ENCODE peak calls at places on chromosome 4, in six cellular contexts. Z is GM12878, P is A549, G is K562, K is endothelial cell of umbilical vein, X is HCT116. J is an unnamed sample.
A peak's percentile ranks its signal among the peaks of the same experiment; 100 is the strongest.

GRCh38 chr4:96052827-96053226 is 212.9 kb downstream of the PDHA2 start:
- DNase-seq in X (no peak), Z (no peak), P (no peak), K (peak; percentile 13), G (peak; percentile 13), J (no peak)

GRCh38 chr4:88457307-88458090 is 580 bp downstream of the HERC5 start:
- DNase-seq in Z (no peak), P (peak; percentile 5), X (peak; percentile 6), G (no peak), K (no peak), J (peak; percentile 68)

GRCh38 chr4:69828828-69829227 is 31.1 kb downstream of the SULT1E1 start:
- DNase-seq in G (no peak), X (no peak), Z (no peak), P (no peak), K (no peak), J (no peak)

GRCh38 chr4:38856524-38857337 is at the start of gene TLR6:
- DNase-seq in X (peak; percentile 80), K (peak; percentile 73), P (no peak), Z (peak; percentile 91), G (peak; percentile 89), J (peak; percentile 89)

GRCh38 chr4:107183155-107183774 is 147.2 kb upstream of the DKK2 start:
- DNase-seq in K (peak; percentile 69), X (peak; percentile 55), Z (peak; percentile 3), P (peak; percentile 2), G (peak; percentile 51), J (peak; percentile 60)

GRCh38 chr4:108173599-108174057 is 4.9 kb upstream of the LEF1 start:
- DNase-seq in P (no peak), Z (no peak), K (no peak), G (peak; percentile 29), X (no peak), J (no peak)

GRCh38 chr4:176939445-176939844 is 146.7 kb upstream of the VEGFC start:
- DNase-seq in Z (no peak), G (no peak), X (no peak), P (no peak), K (peak; percentile 66), J (no peak)

GRCh38 chr4:37188100-37188499 is 56.4 kb upstream of the NWD2 start:
- DNase-seq in K (no peak), G (peak; percentile 35), P (no peak), X (peak; percentile 2), Z (no peak), J (peak; percentile 38)

GRCh38 chr4:85787133-85787532 is 312.2 kb downstream of the ARHGAP24 start:
- DNase-seq in G (no peak), Z (no peak), P (no peak), K (peak; percentile 81), X (no peak), J (no peak)

GRCh38 chr4:170242471-170242870 is 152.7 kb upstream of the AADAT start:
- DNase-seq in K (no peak), X (no peak), P (no peak), Z (no peak), G (no peak), J (no peak)

GRCh38 chr4:182301736-182302135 is 58.5 kb downstream of the TENM3 start:
- DNase-seq in Z (no peak), G (no peak), X (no peak), K (no peak), P (no peak), J (no peak)

GRCh38 chr4:56657818-56658217 is 23.3 kb downstream of the HOPX start:
- DNase-seq in Z (no peak), G (no peak), K (no peak), P (no peak), X (no peak), J (no peak)

GRCh38 chr4:55650483-55650882 is 14.4 kb upstream of the NMU start:
- DNase-seq in P (no peak), X (no peak), K (no peak), G (no peak), Z (no peak), J (no peak)

GRCh38 chr4:143282170-143282760 is 54.4 kb upstream of the GAB1 start:
- DNase-seq in Z (no peak), X (no peak), G (no peak), K (no peak), P (no peak), J (no peak)

GRCh38 chr4:47315346-47315745 is 148.2 kb downstream of the COMMD8 start:
- DNase-seq in P (no peak), Z (no peak), K (peak; percentile 10), X (no peak), G (no peak), J (no peak)

GRCh38 chr4:26787461-26788340 is 72.9 kb upstream of the STIM2 start:
- DNase-seq in Z (no peak), K (peak; percentile 52), G (peak; percentile 65), P (peak; percentile 28), X (peak; percentile 70), J (peak; percentile 92)

DNA sequence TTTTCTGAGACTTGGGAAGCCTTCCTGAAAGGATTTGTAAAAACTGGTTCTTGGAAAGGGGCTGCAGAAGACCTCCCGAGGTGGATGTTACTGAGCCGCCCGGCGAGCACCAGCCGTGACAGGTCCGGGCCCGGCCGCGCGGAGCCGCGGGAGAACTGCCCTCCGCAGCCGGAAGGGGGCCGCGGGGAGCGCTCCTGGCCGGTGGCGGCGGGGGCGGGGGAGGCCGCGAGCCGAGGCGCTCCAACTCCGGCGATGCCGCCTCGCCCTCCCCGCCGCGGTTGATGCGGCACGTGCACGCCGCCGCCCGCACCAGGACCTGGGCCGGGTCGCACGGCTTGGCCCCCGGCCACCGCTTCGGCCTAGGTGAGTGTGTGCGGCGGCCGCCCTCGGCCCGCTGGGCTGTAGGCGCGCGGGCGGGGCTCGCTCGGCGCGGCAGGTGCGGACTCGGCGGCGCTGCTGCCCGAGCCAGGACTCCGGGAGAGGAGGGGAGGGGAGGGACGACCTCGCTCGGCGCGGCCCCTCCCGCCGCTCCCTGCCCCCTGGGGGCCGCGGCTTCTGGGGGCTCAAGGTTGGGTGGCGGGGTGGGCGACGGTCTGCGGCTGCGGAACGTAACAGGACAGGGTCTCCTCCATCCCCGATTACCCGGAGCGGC is 1.7 kb downstream of the SPRY1 start:
- DNase-seq in Z (no peak), G (peak; percentile 51), K (peak; percentile 65), P (peak; percentile 24), X (peak; percentile 22), J (peak; percentile 86)
- TF ChIP-seq POLR2A in Z (no peak), G (no peak), K (no peak), P (no peak), X (no peak), J (peak; percentile 51)

GRCh38 chr4:52838729-52839722 is 23.1 kb upstream of the RASL11B start:
- DNase-seq in Z (no peak), P (no peak), K (no peak), X (no peak), G (no peak), J (no peak)

GRCh38 chr4:52836653-52837052 is 25.5 kb upstream of the RASL11B start:
- DNase-seq in K (no peak), Z (no peak), G (no peak), P (no peak), X (no peak), J (no peak)

GRCh38 chr4:52840531-52841350 is 21.4 kb upstream of the RASL11B start:
- DNase-seq in X (no peak), K (no peak), P (no peak), G (no peak), Z (no peak), J (no peak)

GRCh38 chr4:52836120-52836519 is 26.0 kb upstream of the RASL11B start:
- DNase-seq in X (no peak), Z (no peak), G (no peak), K (no peak), P (no peak), J (no peak)

DNA sequence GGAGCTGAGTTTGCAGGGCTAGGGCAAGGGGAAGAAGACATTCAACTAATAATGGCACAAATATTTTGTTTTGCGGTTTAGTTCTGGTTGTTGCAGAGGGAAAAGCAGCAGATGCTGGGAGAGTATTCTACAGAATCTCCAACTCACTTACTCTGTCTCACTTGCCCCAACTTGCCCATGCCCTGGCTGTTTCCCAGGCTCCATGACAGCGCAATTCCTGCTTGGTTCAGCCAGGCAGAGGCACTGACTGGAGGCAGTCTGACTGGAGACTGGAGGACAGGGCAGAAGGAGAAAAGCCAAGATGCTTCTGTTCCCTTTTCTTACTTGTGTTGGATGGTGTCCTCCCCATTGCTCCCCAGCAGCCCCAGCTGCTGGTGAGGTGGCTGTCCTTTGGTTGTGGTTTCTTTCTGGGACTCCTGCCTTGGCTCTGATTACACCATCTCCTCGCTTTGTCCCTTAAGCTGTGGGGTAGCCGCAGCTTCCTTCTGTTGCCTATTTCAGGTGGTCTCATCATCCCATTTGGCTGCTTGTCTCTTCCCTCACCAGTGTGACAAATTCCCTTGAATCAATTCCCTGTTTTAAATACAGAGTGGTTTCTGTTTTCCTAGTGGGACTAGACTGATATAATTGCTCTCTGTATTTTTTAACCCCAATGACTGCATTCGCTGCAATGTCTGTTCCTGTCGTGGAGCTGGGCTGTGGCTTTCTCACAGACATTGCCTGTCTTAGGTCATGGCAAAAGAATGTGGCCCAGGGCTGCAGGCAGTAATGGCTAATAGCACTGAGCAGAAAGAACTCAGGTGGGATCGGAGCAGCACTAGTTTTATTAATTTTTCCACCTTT is 24.2 kb upstream of the RASL11B start:
- DNase-seq in Z (no peak), G (no peak), K (no peak), P (no peak), X (no peak), J (peak; percentile 77)
- TF ChIP-seq MAX in Z (no peak), G (no peak), K (no peak), P (no peak), X (no peak), J (no peak)

DNA sequence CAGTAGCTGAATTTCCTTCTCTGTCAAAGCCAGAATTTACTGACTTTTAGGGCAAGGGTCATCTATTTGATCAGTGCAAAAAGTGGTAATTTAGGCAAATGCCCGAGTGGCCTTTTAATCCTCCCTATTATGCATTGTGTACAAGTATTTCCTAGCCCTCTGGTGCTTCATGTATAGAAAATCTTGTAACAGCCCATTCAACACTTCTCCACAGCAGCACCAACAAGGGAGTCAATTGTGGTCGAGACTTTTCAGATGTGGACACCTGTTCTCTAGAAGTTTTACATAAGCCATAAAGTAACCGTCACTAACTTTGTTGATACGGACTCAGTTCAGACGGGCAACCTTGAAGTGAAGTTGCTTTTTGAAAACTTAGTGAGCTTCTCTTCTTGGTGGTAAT is 50.9 kb upstream of the FHDC1 start:
- DNase-seq in X (no peak), K (no peak), G (no peak), Z (no peak), P (no peak), J (no peak)
- TF ChIP-seq POLR2A in X (no peak), K (no peak), G (no peak), Z (no peak), P (no peak), J (no peak)

GRCh38 chr4:109925396-109925795 is 12.7 kb downstream of the EGF start:
- DNase-seq in G (no peak), Z (no peak), X (no peak), P (no peak), K (no peak), J (no peak)

GRCh38 chr4:109915385-109916002 is 2.8 kb downstream of the EGF start:
- DNase-seq in G (no peak), X (no peak), P (no peak), K (no peak), Z (no peak), J (no peak)

GRCh38 chr4:109916003-109916399 is 3.3 kb downstream of the EGF start:
- DNase-seq in P (no peak), G (no peak), Z (no peak), X (no peak), K (no peak), J (no peak)

GRCh38 chr4:109921384-109921808 is 8.7 kb downstream of the EGF start:
- DNase-seq in P (peak; percentile 18), G (no peak), Z (no peak), K (no peak), X (no peak), J (no peak)
- TF ChIP-seq MAX in P (no peak), G (no peak), Z (no peak), K (no peak), X (no peak), J (no peak)